ENCODE peak calls at places on chromosomes 2 and 18, in six cellular contexts. F is sigmoid colon, C is breast epithelium, A is transverse colon, I is GM12878, M is endothelial cell of umbilical vein. U is an unnamed sample.

GRCh38 chr2:216589779-216590178 is 43.4 kb upstream of the IGFBP2 start:
- DNase-seq in F (no peak), C (no peak), A (no peak), I (no peak), M (no peak), U (no peak)

GRCh38 chr2:240203031-240203841 is 62.8 kb upstream of the OTOS start:
- DNase-seq in F (peak; percentile 52), C (no peak), A (no peak), I (no peak), M (no peak), U (no peak)

GRCh38 chr2:68514316-68514929 is 47.0 kb downstream of the APLF start:
- DNase-seq in F (no peak), C (no peak), A (no peak), I (no peak), M (no peak), U (no peak)

GRCh38 chr2:156346731-156347130 is 14.2 kb upstream of the NR4A2 start:
- DNase-seq in F (no peak), C (no peak), A (no peak), I (no peak), M (no peak), U (no peak)

GRCh38 chr2:47070920-47071824 is 83.9 kb downstream of the STPG4 start:
- DNase-seq in F (peak; percentile 94), C (peak; percentile 58), A (peak; percentile 77), I (peak; percentile 86), M (peak; percentile 65), U (peak; percentile 63)

GRCh38 chr2:177251165-177251542 is 13.4 kb downstream of the NFE2L2 start:
- DNase-seq in F (no peak), C (no peak), A (no peak), I (no peak), M (no peak), U (no peak)

GRCh38 chr2:187499941-187500532 is 52.0 kb upstream of the CALCRL start:
- DNase-seq in F (peak; percentile 71), C (no peak), A (peak; percentile 57), I (no peak), M (peak; percentile 75), U (peak; percentile 63)

GRCh38 chr2:28338046-28338753 is 54.5 kb upstream of the FOSL2 start:
- DNase-seq in F (peak; percentile 94), C (peak; percentile 66), A (peak; percentile 60), I (no peak), M (peak; percentile 81), U (peak; percentile 76)

GRCh38 chr18:48836806-48837615 is 113.8 kb downstream of the SMAD7 start:
- DNase-seq in F (peak; percentile 61), C (no peak), A (no peak), I (no peak), M (no peak), U (no peak)

GRCh38 chr2:45980161-45980852 is 316.9 kb upstream of the EPAS1 start:
- DNase-seq in F (peak; percentile 34), C (no peak), A (no peak), I (no peak), M (no peak), U (no peak)

GRCh38 chr2:96264656-96265348 is 995 bp downstream of the TMEM127 start:
- DNase-seq in F (peak; percentile 65), C (no peak), A (no peak), I (no peak), M (peak; percentile 66), U (no peak)

GRCh38 chr18:50161806-50162205 is 33.1 kb downstream of the MYO5B start:
- DNase-seq in F (no peak), C (peak; percentile 30), A (peak; percentile 26), I (no peak), M (no peak), U (no peak)

GRCh38 chr18:70249118-70249517 is 39.7 kb upstream of the SOCS6 start:
- DNase-seq in F (no peak), C (no peak), A (no peak), I (no peak), M (no peak), U (no peak)

GRCh38 chr2:179824961-179825360 is 36.5 kb downstream of the ZNF385B start:
- DNase-seq in F (no peak), C (no peak), A (no peak), I (no peak), M (no peak), U (no peak)

GRCh38 chr18:3852321-3852720 is 402.3 kb downstream of the TGIF1 start:
- DNase-seq in F (no peak), C (no peak), A (no peak), I (no peak), M (no peak), U (no peak)

GRCh38 chr2:25955036-25955435 is 27.3 kb downstream of the KIF3C start:
- DNase-seq in F (no peak), C (no peak), A (no peak), I (no peak), M (no peak), U (no peak)

GRCh38 chr2:59025157-59025757 is 784.1 kb upstream of the FANCL start:
- DNase-seq in F (no peak), C (no peak), A (peak; percentile 16), I (no peak), M (peak; percentile 8), U (peak; percentile 27)

GRCh38 chr2:172964511-172964910 is 111.1 kb upstream of the MAP3K20 start:
- DNase-seq in F (no peak), C (no peak), A (no peak), I (no peak), M (no peak), U (no peak)

GRCh38 chr18:56458770-56459450 is 179.5 kb downstream of the TXNL1 start:
- DNase-seq in F (no peak), C (no peak), A (no peak), I (no peak), M (no peak), U (no peak)

GRCh38 chr2:72925328-72925943 is 8.1 kb downstream of the EMX1 start:
- DNase-seq in F (peak; percentile 35), C (no peak), A (no peak), I (no peak), M (no peak), U (peak; percentile 18)

GRCh38 chr2:11681722-11682589 is 12.0 kb upstream of the NTSR2 start:
- DNase-seq in F (peak; percentile 53), C (no peak), A (peak; percentile 36), I (no peak), M (no peak), U (peak; percentile 57)

GRCh38 chr18:40437517-40437916 is 1517.5 kb upstream of the PIK3C3 start:
- DNase-seq in F (no peak), C (no peak), A (no peak), I (no peak), M (no peak), U (no peak)
- TF ChIP-seq CTCF in F (no peak), C (no peak), A (no peak), I (no peak), M (no peak), U (no peak)

DNA sequence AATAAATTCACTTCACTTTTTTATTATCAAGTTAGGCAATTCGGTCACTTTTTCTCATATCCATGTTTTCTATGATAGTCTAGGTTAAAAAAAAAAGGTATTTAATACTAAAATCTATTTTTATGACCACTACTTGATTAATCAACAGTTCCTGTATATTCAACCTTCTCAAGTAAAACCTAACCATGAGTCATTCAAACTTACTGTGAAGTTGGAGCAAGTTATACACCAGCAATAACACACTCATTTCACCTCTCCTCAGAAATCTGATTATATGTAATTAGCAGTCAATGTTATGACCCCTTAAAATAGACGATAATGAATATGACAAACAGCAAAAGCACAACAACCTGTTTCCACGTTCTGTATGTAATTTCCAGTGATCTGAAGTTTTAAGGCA is 35.0 kb upstream of the ADAM17 start:
- DNase-seq in F (no peak), C (no peak), A (no peak), I (no peak), M (no peak), U (no peak)
- H3K36me3 ChIP-seq in F (peaks cover 53% of the 10 kb centered on the region), C (no peaks in the 10 kb centered on the region), A (no peaks in the 10 kb centered on the region), I (no peaks in the 10 kb centered on the region), M (peaks cover 6% of the 10 kb centered on the region), U (peaks cover 6% of the 10 kb centered on the region)

GRCh38 chr18:25043104-25043503 is 308.9 kb downstream of the ZNF521 start:
- DNase-seq in F (no peak), C (no peak), A (no peak), I (no peak), M (no peak), U (no peak)
- TF ChIP-seq POLR2AphosphoS5 in F (no peak), C (no peak), A (no peak), I (no peak), M (no peak), U (no peak)

DNA sequence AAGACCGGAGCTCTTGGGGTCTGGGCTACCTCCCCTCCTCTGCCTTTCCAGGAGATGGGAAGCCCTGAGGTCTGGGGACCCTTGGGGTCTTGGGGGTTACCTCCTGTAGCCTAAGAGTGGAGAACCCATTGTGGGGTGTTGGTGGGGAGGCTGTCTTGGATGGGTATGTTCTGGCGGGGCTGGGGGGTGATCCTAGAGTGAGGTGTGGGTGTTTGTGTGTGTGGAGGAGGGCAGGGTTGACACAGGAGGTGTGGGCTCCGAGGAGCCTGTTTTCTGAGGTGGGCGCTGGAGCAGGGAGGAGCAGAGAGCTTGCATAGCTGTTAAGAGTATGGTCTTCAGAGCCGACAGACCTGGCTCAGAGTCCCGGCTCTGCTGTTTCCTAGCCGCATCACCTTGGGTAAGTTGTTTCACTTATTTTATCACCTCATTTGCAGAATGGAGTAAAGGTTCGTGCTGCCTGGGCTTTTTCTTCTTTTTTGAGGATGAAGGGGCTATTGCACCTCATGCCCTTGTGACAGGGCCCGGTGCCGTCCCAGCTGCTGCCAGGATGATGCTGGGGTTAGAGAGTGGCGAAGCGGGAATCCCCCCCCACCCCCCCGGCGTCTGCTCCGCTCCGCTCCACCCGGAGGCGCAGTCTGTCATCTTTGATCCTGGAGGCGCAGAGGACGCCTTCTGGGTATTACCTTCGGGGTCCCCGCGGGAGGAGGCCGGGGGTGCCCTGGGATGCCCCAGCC is 17.2 kb downstream of the TET3 start:
- DNase-seq in F (peak; percentile 64), C (no peak), A (no peak), I (no peak), M (no peak), U (no peak)
- TF ChIP-seq CTCF in F (no peak), C (no peak), A (no peak), I (no peak), M (no peak), U (no peak)